ENCODE peak calls at places on chromosomes 16 and 17, in five cellular contexts. J, M, Z, N and P are unnamed samples.

GRCh38 chr17:41689497-41690299 is 1.0 kb downstream of the EIF1 start:
- DNase-seq in J (peak; percentile 47), M (no peak), Z (peak; percentile 64), N (peak; percentile 66), P (no peak)

GRCh38 chr17:4389079-4389478 is 22.6 kb upstream of the UBE2G1 start:
- DNase-seq in J (no peak), M (no peak), Z (no peak), N (no peak), P (no peak)

GRCh38 chr17:58873926-58874325 is 118.3 kb downstream of the PPM1E start:
- DNase-seq in J (no peak), M (no peak), Z (no peak), N (no peak), P (no peak)

GRCh38 chr17:72706396-72706981 is 386.0 kb downstream of the SLC39A11 start:
- DNase-seq in J (no peak), M (no peak), Z (no peak), N (no peak), P (no peak)

GRCh38 chr16:75265911-75266701 is 14.7 kb upstream of the BCAR1 start:
- DNase-seq in J (peak; percentile 59), M (no peak), Z (no peak), N (peak; percentile 47), P (peak; percentile 98)

GRCh38 chr16:80006175-80006895 is 405.8 kb upstream of the MAF start:
- DNase-seq in J (no peak), M (no peak), Z (no peak), N (peak; percentile 93), P (no peak)

GRCh38 chr17:7857724-7858486 is at the start of gene CYB5D1:
- DNase-seq in J (peak; percentile 84), M (no peak), Z (peak; percentile 86), N (peak; percentile 92), P (no peak)

GRCh38 chr17:41060052-41060604 is at the start of gene KRTAP2-3:
- DNase-seq in J (peak; percentile 97), M (peak; percentile 98), Z (no peak), N (peak; percentile 96), P (no peak)

GRCh38 chr17:32491371-32492280 is 4.8 kb downstream of the CDK5R1 start:
- DNase-seq in J (no peak), M (no peak), Z (no peak), N (peak; percentile 17), P (no peak)

GRCh38 chr17:74190807-74191206 is 12.7 kb upstream of the RPL38 start:
- DNase-seq in J (no peak), M (no peak), Z (no peak), N (no peak), P (no peak)

GRCh38 chr17:67718325-67718941 is 697 bp downstream of the NOL11 start:
- DNase-seq in J (peak; percentile 46), M (no peak), Z (no peak), N (peak; percentile 41), P (peak; percentile 27)

GRCh38 chr16:21167929-21168602 is 9.6 kb downstream of the LDAF1 start:
- DNase-seq in J (no peak), M (no peak), Z (no peak), N (no peak), P (no peak)

GRCh38 chr17:2893422-2893914 is 97.2 kb downstream of the RAP1GAP2 start:
- DNase-seq in J (no peak), M (no peak), Z (no peak), N (no peak), P (no peak)

GRCh38 chr16:68093816-68094613 is 8.8 kb downstream of the NFATC3 start:
- DNase-seq in J (no peak), M (no peak), Z (no peak), N (peak; percentile 45), P (no peak)

GRCh38 chr17:2049333-2050245 is 5.3 kb upstream of the HIC1 start:
- DNase-seq in J (peak; percentile 64), M (no peak), Z (peak; percentile 87), N (peak; percentile 72), P (peak; percentile 76)

GRCh38 chr16:64159986-64160385 is 961.9 kb downstream of the CDH11 start:
- DNase-seq in J (no peak), M (no peak), Z (no peak), N (no peak), P (no peak)

GRCh38 chr16:67961551-67961957 is 6.9 kb downstream of the SLC12A4 start:
- DNase-seq in J (no peak), M (no peak), Z (no peak), N (no peak), P (no peak)

GRCh38 chr16:15502041-15502725 is 67.8 kb downstream of the BMERB1 start:
- DNase-seq in J (peak; percentile 96), M (no peak), Z (no peak), N (peak; percentile 97), P (no peak)

GRCh38 chr17:43528319-43528987 is 17.7 kb downstream of the ETV4 start:
- DNase-seq in J (no peak), M (no peak), Z (no peak), N (peak; percentile 47), P (no peak)

GRCh38 chr17:33647976-33648375 is 354.9 kb upstream of the ASIC2 start:
- DNase-seq in J (no peak), M (no peak), Z (no peak), N (peak; percentile 9), P (no peak)

GRCh38 chr17:13030459-13031305 is 12.9 kb upstream of the ELAC2 start:
- DNase-seq in J (peak; percentile 4), M (no peak), Z (peak; percentile 57), N (peak; percentile 46), P (peak; percentile 32)

GRCh38 chr16:11621920-11622651 is 35.4 kb upstream of the LITAF start:
- DNase-seq in J (no peak), M (no peak), Z (no peak), N (no peak), P (peak; percentile 48)

GRCh38 chr17:56011406-56012131 is 141.7 kb upstream of the ANKFN1 start:
- DNase-seq in J (no peak), M (no peak), Z (no peak), N (no peak), P (no peak)

GRCh38 chr16:88196471-88197400 is 186.0 kb upstream of the ZNF469 start:
- DNase-seq in J (no peak), M (no peak), Z (no peak), N (no peak), P (no peak)

GRCh38 chr17:5364696-5365095 is 54.8 kb downstream of the NUP88 start:
- DNase-seq in J (no peak), M (no peak), Z (no peak), N (no peak), P (no peak)

GRCh38 chr16:24986512-24987303 is 28.5 kb downstream of the ARHGAP17 start:
- DNase-seq in J (no peak), M (no peak), Z (no peak), N (peak; percentile 96), P (no peak)

GRCh38 chr16:3431779-3432219 is 11.5 kb downstream of the ZNF597 start:
- DNase-seq in J (no peak), M (no peak), Z (no peak), N (peak; percentile 52), P (no peak)